ENCODE peak calls at places on chromosome 13, in five cellular contexts. A is HepG2, F is K562, V is upper lobe of left lung, B is GM12878. Y is an unnamed sample.

GRCh38 chr13:22091222-22091970 is 420.5 kb downstream of the FGF9 start:
- ATAC-seq in B (no peak), F (no peak), A (no peak), V (peak; percentile 79), Y (peak; percentile 68)

GRCh38 chr13:33279898-33280549 is 5.5 kb downstream of the STARD13 start:
- ATAC-seq in A (peak; percentile 64), F (no peak), B (no peak), V (peak; percentile 30), Y (peak; percentile 37)

GRCh38 chr13:28268800-28269223 is 130.5 kb downstream of the PAN3 start:
- ATAC-seq in B (peak; percentile 99), V (no peak), F (no peak), A (no peak), Y (no peak)

GRCh38 chr13:114067886-114068722 is 64.3 kb downstream of the RASA3 start:
- ATAC-seq in B (peak; percentile 52), A (no peak), V (no peak), F (no peak), Y (no peak)

GRCh38 chr13:63481334-63481733 is 2065.7 kb upstream of the PCDH20 start:
- ATAC-seq in F (no peak), A (no peak), B (no peak), V (no peak), Y (no peak)

GRCh38 chr13:112619730-112620639 is 32.0 kb upstream of the TUBGCP3 start:
- ATAC-seq in B (peak; percentile 57), A (peak; percentile 53), V (peak; percentile 62), F (peak; percentile 89), Y (no peak)

GRCh38 chr13:97848886-97849285 is 104.6 kb upstream of the IPO5 start:
- ATAC-seq in V (no peak), F (no peak), A (no peak), B (no peak), Y (no peak)

GRCh38 chr13:112444001-112444311 is 67.8 kb downstream of the SPACA7 start:
- ATAC-seq in A (peak; percentile 92), B (peak; percentile 91), V (peak; percentile 76), F (peak; percentile 95), Y (peak; percentile 54)

GRCh38 chr13:66845393-66845792 is 384.7 kb downstream of the PCDH9 start:
- ATAC-seq in F (no peak), B (no peak), V (peak; percentile 6), A (no peak), Y (no peak)

GRCh38 chr13:106690779-106691178 is 122.8 kb upstream of the ARGLU1 start:
- ATAC-seq in F (no peak), A (no peak), V (no peak), B (no peak), Y (no peak)

GRCh38 chr13:60370343-60370742 is 26.7 kb upstream of the TDRD3 start:
- ATAC-seq in A (no peak), V (no peak), F (no peak), B (peak; percentile 62), Y (no peak)

GRCh38 chr13:105778196-105778595 is 757.3 kb downstream of the EFNB2 start:
- ATAC-seq in V (no peak), F (no peak), A (no peak), B (no peak), Y (no peak)

GRCh38 chr13:98478134-98479129 is 98.5 kb downstream of the STK24 start:
- ATAC-seq in V (no peak), F (peak; percentile 62), B (peak; percentile 66), A (no peak), Y (no peak)

GRCh38 chr13:110539894-110540293 is 21.6 kb downstream of the RAB20 start:
- ATAC-seq in A (no peak), V (no peak), F (no peak), B (no peak), Y (no peak)

GRCh38 chr13:45889582-45890243 is 38.2 kb upstream of the SIAH3 start:
- ATAC-seq in A (no peak), B (no peak), F (no peak), V (no peak), Y (no peak)

GRCh38 chr13:113420833-113421600 is 32.3 kb downstream of the ADPRHL1 start:
- ATAC-seq in F (peak; percentile 81), A (no peak), V (peak; percentile 14), B (no peak), Y (no peak)

GRCh38 chr13:99702687-99703319 is 201.5 kb downstream of the TM9SF2 start:
- ATAC-seq in B (no peak), F (no peak), V (no peak), A (no peak), Y (no peak)

GRCh38 chr13:70249332-70250064 is 141.2 kb upstream of the KLHL1 start:
- ATAC-seq in B (no peak), A (peak; percentile 100), V (no peak), F (no peak), Y (no peak)

GRCh38 chr13:51821666-51822065 is 17.7 kb upstream of the DHRS12 start:
- ATAC-seq in A (no peak), F (no peak), B (no peak), V (peak; percentile 12), Y (no peak)

GRCh38 chr13:37791699-37792098 is 77.9 kb downstream of the TRPC4 start:
- ATAC-seq in B (no peak), A (no peak), V (no peak), F (no peak), Y (no peak)

GRCh38 chr13:99626461-99627082 is 125.3 kb downstream of the TM9SF2 start:
- ATAC-seq in A (no peak), F (no peak), V (peak; percentile 84), B (no peak), Y (peak; percentile 78)

GRCh38 chr13:97215325-97215724 is 6.8 kb upstream of the MBNL2 start:
- ATAC-seq in V (no peak), B (peak; percentile 69), F (no peak), A (no peak), Y (no peak)

GRCh38 chr13:33017410-33017929 is 1.2 kb downstream of the KL start:
- ATAC-seq in V (peak; percentile 85), B (peak; percentile 88), A (peak; percentile 91), F (peak; percentile 73), Y (peak; percentile 84)

GRCh38 chr13:51923983-51924539 is 62.3 kb downstream of the CCDC70 start:
- ATAC-seq in V (no peak), B (peak; percentile 71), F (peak; percentile 72), A (peak; percentile 88), Y (no peak)

GRCh38 chr13:31681133-31681532 is 58.2 kb upstream of the RXFP2 start:
- ATAC-seq in V (no peak), B (no peak), A (no peak), F (no peak), Y (no peak)
- H3K36me3 ChIP-seq in V (no peaks in the 10 kb centered on the region), B (no peaks in the 10 kb centered on the region), A (no peaks in the 10 kb centered on the region), F (no peaks in the 10 kb centered on the region), Y (no peaks in the 10 kb centered on the region)

GRCh38 chr13:95533545-95534135 is 18.9 kb upstream of the CLDN10 start:
- ATAC-seq in A (peak; percentile 73), F (no peak), B (no peak), V (no peak), Y (no peak)

GRCh38 chr13:95530178-95530577 is 22.3 kb upstream of the CLDN10 start:
- ATAC-seq in B (no peak), V (peak; percentile 50), A (peak; percentile 41), F (no peak), Y (no peak)

GRCh38 chr13:95536629-95537241 is 15.8 kb upstream of the CLDN10 start:
- ATAC-seq in V (no peak), B (peak; percentile 34), F (no peak), A (no peak), Y (no peak)

GRCh38 chr13:95540848-95541247 is 11.7 kb upstream of the CLDN10 start:
- ATAC-seq in V (no peak), F (no peak), A (peak; percentile 36), B (no peak), Y (no peak)

GRCh38 chr13:95535243-95535642 is 17.3 kb upstream of the CLDN10 start:
- ATAC-seq in F (peak; percentile 63), V (peak; percentile 41), A (peak; percentile 94), B (peak; percentile 34), Y (no peak)
- TF ChIP-seq EP300 in F (no peak), V (no peak), A (no peak), B (no peak), Y (no peak)

GRCh38 chr13:44438234-44438579 is 64.6 kb downstream of the SERP2 start:
- ATAC-seq in A (no peak), V (no peak), F (no peak), B (no peak), Y (no peak)
- H3K27ac ChIP-seq in A (no peak overlapping the region), V (no peak overlapping the region), F (no peak overlapping the region), B (no peak overlapping the region), Y (no peak overlapping the region)

GRCh38 chr13:49265822-49266221 is 18.1 kb downstream of the CDADC1 start:
- ATAC-seq in F (no peak), V (no peak), A (no peak), B (no peak), Y (no peak)
- H3K36me3 ChIP-seq in F (peaks cover 1% of the 10 kb centered on the region), V (peaks cover 47% of the 10 kb centered on the region), A (peaks cover 17% of the 10 kb centered on the region), B (no peaks in the 10 kb centered on the region), Y (no peaks in the 10 kb centered on the region)

GRCh38 chr13:56201834-56202233 is 938.9 kb upstream of the PRR20A start:
- ATAC-seq in F (no peak), A (no peak), V (no peak), B (no peak), Y (no peak)

GRCh38 chr13:56198350-56198749 is 942.4 kb upstream of the PRR20A start:
- ATAC-seq in F (no peak), A (no peak), V (no peak), B (no peak), Y (no peak)
- TF ChIP-seq EP300 in F (no peak), A (no peak), V (no peak), B (no peak), Y (no peak)

DNA sequence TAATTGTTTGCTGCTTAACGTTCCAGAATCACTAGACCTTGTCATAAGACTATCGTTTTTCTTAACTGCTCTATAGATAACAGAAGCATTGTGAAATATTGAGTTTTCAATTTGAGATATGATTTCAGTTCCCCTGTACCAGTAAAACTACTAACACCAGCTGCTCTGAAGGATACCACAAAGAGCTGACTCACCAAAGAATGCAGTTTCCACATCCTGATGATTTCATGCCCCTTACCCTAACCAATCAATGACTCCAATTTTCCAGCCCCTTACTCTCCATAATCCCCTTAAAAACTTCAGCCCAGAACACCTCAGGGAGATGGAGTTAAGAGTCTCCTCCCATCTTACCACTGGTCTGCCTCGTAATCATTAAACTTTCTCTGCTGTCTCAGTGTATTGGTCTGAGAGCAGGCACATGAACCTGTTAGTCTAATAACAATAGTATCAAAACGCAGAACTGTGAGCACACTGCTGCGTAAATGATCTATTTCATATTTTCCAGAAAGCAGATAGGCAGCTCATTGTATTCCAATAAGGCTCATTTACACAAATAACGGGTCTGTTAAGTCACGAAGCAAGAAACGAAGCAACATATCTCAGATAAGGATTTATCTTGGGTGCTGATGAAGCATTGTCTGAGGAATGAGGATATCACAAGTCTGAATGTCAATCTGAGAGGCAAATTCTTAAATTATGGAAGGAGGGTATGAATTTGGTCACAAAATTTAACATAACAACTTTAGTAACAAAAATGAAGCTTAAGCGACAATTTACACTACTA is 14.1 kb upstream of the CCNA1 start:
- ATAC-seq in V (peak; percentile 62), A (no peak), B (peak; percentile 94), F (no peak), Y (no peak)
- H3K27ac ChIP-seq in V (no peak overlapping the region), A (no peak overlapping the region), B (no peak overlapping the region), F (no peak overlapping the region), Y (no peak overlapping the region)

Y was measured in gastroesophageal sphincter.